ENCODE peak calls at places on chromosomes 16 and 17, in eight cellular contexts. O, S, V, R, F, X, D and E are unnamed samples.
A peak's percentile ranks its signal among the peaks of the same experiment; 100 is the strongest.

GRCh38 chr16:11379420-11379819 is 34.2 kb downstream of the RMI2 start:
- DNase-seq in D (no peak), F (no peak), V (no peak), R (no peak), O (no peak), S (no peak), X (peak; percentile 76), E (peak; percentile 2)

GRCh38 chr16:87583453-87584131 is 18.7 kb upstream of the JPH3 start:
- DNase-seq in F (peak; percentile 57), D (peak; percentile 78), O (no peak), S (no peak), V (no peak), X (no peak), R (no peak), E (peak; percentile 54)

GRCh38 chr16:1345651-1346421 is 5.8 kb downstream of the TSR3 start:
- DNase-seq in D (no peak), F (no peak), V (no peak), S (no peak), O (no peak), R (no peak), X (no peak), E (no peak)

GRCh38 chr17:58082870-58083490 is at the start of gene DYNLL2:
- DNase-seq in V (peak; percentile 84), S (peak; percentile 28), X (peak; percentile 93), D (peak; percentile 87), R (peak; percentile 96), O (peak; percentile 99), F (peak; percentile 96), E (peak; percentile 98)

GRCh38 chr17:46154151-46154816 is 38.9 kb downstream of the KANSL1 start:
- DNase-seq in S (no peak), F (no peak), V (no peak), D (no peak), R (no peak), X (peak; percentile 52), O (no peak), E (no peak)

GRCh38 chr17:36755586-36755985 is 154.2 kb downstream of the MRM1 start:
- DNase-seq in V (peak; percentile 18), R (peak; percentile 55), O (peak; percentile 75), F (no peak), S (no peak), D (peak; percentile 4), X (peak; percentile 22), E (no peak)

GRCh38 chr16:27382187-27382855 is 19.7 kb upstream of the IL21R start:
- DNase-seq in F (peak; percentile 17), V (no peak), S (no peak), O (no peak), D (no peak), X (no peak), R (no peak), E (no peak)

GRCh38 chr16:75007443-75007842 is 8.6 kb downstream of the ZNRF1 start:
- DNase-seq in S (no peak), D (no peak), X (no peak), O (no peak), R (no peak), F (no peak), V (no peak), E (no peak)

GRCh38 chr16:2977440-2977839 is 2.8 kb downstream of the PKMYT1 start:
- DNase-seq in X (no peak), O (no peak), F (no peak), V (no peak), R (no peak), D (no peak), S (peak; percentile 70), E (no peak)

GRCh38 chr16:84459941-84460405 is 44.5 kb downstream of the MEAK7 start:
- DNase-seq in S (no peak), O (no peak), V (no peak), X (no peak), D (no peak), F (no peak), R (no peak), E (no peak)

GRCh38 chr16:22887445-22887844 is 73.5 kb downstream of the HS3ST2 start:
- DNase-seq in V (no peak), R (no peak), X (no peak), F (no peak), S (no peak), O (no peak), D (no peak), E (no peak)

GRCh38 chr17:15475620-15476354 is 8.4 kb upstream of the CDRT4 start:
- DNase-seq in D (peak; percentile 94), S (no peak), X (no peak), V (no peak), O (no peak), R (no peak), F (no peak), E (no peak)

GRCh38 chr17:8410882-8411238 is 13.2 kb upstream of the RNF222 start:
- DNase-seq in F (no peak), V (no peak), O (no peak), D (no peak), X (no peak), S (no peak), R (no peak), E (no peak)

GRCh38 chr17:82737981-82738877 is 2.8 kb downstream of the FN3K start:
- DNase-seq in S (no peak), V (no peak), X (no peak), D (peak; percentile 51), R (peak; percentile 49), F (peak; percentile 42), O (no peak), E (peak; percentile 84)

GRCh38 chr17:42814633-42815399 is 9.3 kb downstream of the BECN1 start:
- DNase-seq in V (no peak), S (no peak), F (no peak), O (no peak), D (peak; percentile 65), X (no peak), R (no peak), E (no peak)

GRCh38 chr17:329794-330420 is 22.7 kb downstream of the RPH3AL start:
- DNase-seq in F (peak; percentile 37), R (no peak), D (no peak), X (no peak), V (no peak), O (no peak), S (no peak), E (no peak)

GRCh38 chr16:2194166-2194834 is 2.1 kb downstream of the CASKIN1 start:
- DNase-seq in D (peak; percentile 78), O (no peak), S (no peak), V (no peak), X (no peak), F (no peak), R (no peak), E (no peak)

GRCh38 chr16:55297062-55297909 is 26.7 kb upstream of the IRX6 start:
- DNase-seq in R (no peak), V (no peak), S (no peak), D (no peak), F (no peak), X (no peak), O (no peak), E (no peak)

GRCh38 chr17:72392056-72393010 is 271.5 kb downstream of the SOX9 start:
- DNase-seq in V (no peak), O (no peak), X (no peak), D (peak; percentile 95), R (no peak), F (no peak), S (no peak), E (no peak)

GRCh38 chr16:49855822-49856740 is at the start of gene ZNF423:
- DNase-seq in D (no peak), O (peak; percentile 52), V (no peak), F (no peak), X (no peak), R (no peak), S (no peak), E (no peak)

GRCh38 chr16:78230832-78231231 is 131.4 kb downstream of the WWOX start:
- DNase-seq in O (no peak), X (no peak), S (no peak), V (no peak), D (no peak), F (no peak), R (no peak), E (no peak)